ENCODE peak calls at places on chromosomes 3 and 15, in four cellular contexts. J, N, T and L are unnamed samples.

GRCh38 chr15:64905941-64906340 is 5.8 kb upstream of the ANKDD1A start:
- DNase-seq in N (no peak), T (no peak), J (no peak), L (no peak)

GRCh38 chr3:104628185-104628789 is 738.4 kb upstream of the ALCAM start:
- DNase-seq in N (no peak), J (peak), T (peak), L (peak)

GRCh38 chr15:66647358-66647757 is 54.7 kb upstream of the SMAD6 start:
- DNase-seq in T (no peak), J (no peak), N (no peak), L (no peak)

GRCh38 chr15:57728436-57728835 is 21.9 kb downstream of the POLR2M start:
- DNase-seq in J (no peak), T (no peak), N (no peak), L (no peak)

GRCh38 chr3:60277376-60277800 is 973.9 kb downstream of the FHIT start:
- DNase-seq in N (no peak), J (no peak), T (no peak), L (no peak)

GRCh38 chr3:8739757-8740508 is 6.3 kb downstream of the CAV3 start:
- DNase-seq in T (no peak), J (peak), N (no peak), L (no peak)

GRCh38 chr15:39127151-39127815 is 453.6 kb upstream of the THBS1 start:
- DNase-seq in T (no peak), N (no peak), J (no peak), L (peak)

GRCh38 chr15:35874260-35874905 is 328.4 kb upstream of the DPH6 start:
- DNase-seq in N (no peak), T (peak), J (peak), L (peak)

GRCh38 chr3:24145481-24145880 is 200.4 kb downstream of the NR1D2 start:
- DNase-seq in T (no peak), N (no peak), J (peak), L (no peak)

GRCh38 chr15:89179966-89180875 is 41.2 kb downstream of the RLBP1 start:
- DNase-seq in N (no peak), J (peak), T (peak), L (no peak)

GRCh38 chr15:83435202-83435601 is 11.9 kb upstream of the SH3GL3 start:
- DNase-seq in T (no peak), N (no peak), J (peak), L (no peak)

GRCh38 chr3:13420817-13421755 is 964 bp upstream of the NUP210 start:
- DNase-seq in N (peak), J (no peak), T (no peak), L (no peak)

GRCh38 chr3:57627976-57628375 is 30.8 kb upstream of the ARF4 start:
- DNase-seq in N (no peak), T (no peak), J (no peak), L (no peak)

GRCh38 chr3:81245505-81245904 is 515.9 kb downstream of the GBE1 start:
- DNase-seq in T (no peak), N (no peak), J (no peak), L (no peak)

GRCh38 chr15:56725386-56725785 is 7.9 kb downstream of the ZNF280D start:
- DNase-seq in J (no peak), T (no peak), N (no peak), L (no peak)

GRCh38 chr15:84643838-84644237 is 10.2 kb downstream of the WDR73 start:
- DNase-seq in J (no peak), N (no peak), T (no peak), L (no peak)

GRCh38 chr15:31280037-31280830 is 46.4 kb upstream of the KLF13 start:
- DNase-seq in N (no peak), T (no peak), J (no peak), L (no peak)

GRCh38 chr3:9957214-9957613 is 5.0 kb upstream of the PRRT3 start:
- DNase-seq in T (no peak), J (peak), N (no peak), L (no peak)

GRCh38 chr15:31332681-31333071 is 6.0 kb downstream of the KLF13 start:
- DNase-seq in J (no peak), N (no peak), T (no peak), L (no peak)

GRCh38 chr3:123292321-123293310 is 90.9 kb downstream of the SEC22A start:
- DNase-seq in T (no peak), N (no peak), J (no peak), L (no peak)

GRCh38 chr15:66673410-66674322 is 28.4 kb upstream of the SMAD6 start:
- DNase-seq in N (peak), T (no peak), J (no peak), L (no peak)

GRCh38 chr3:55720614-55721013 is 233.5 kb upstream of the WNT5A start:
- DNase-seq in N (no peak), J (peak), T (peak), L (peak)

GRCh38 chr15:48244923-48245322 is 38.8 kb downstream of the SLC12A1 start:
- DNase-seq in T (no peak), J (no peak), N (no peak), L (no peak)

GRCh38 chr3:15380980-15381890 is 46.1 kb downstream of the METTL6 start:
- DNase-seq in T (no peak), J (no peak), N (no peak), L (no peak)

GRCh38 chr3:89571707-89572106 is 464.3 kb downstream of the EPHA3 start:
- DNase-seq in N (no peak), T (no peak), J (no peak), L (no peak)

GRCh38 chr3:64645236-64645635 is 42.6 kb downstream of the ADAMTS9 start:
- DNase-seq in J (peak), T (no peak), N (no peak), L (no peak)

GRCh38 chr3:147688868-147689267 is 279.7 kb downstream of the ZIC1 start:
- DNase-seq in N (no peak), J (no peak), T (no peak), L (no peak)

GRCh38 chr3:27146786-27147185 is 222.4 kb downstream of the NEK10 start:
- DNase-seq in N (no peak), T (no peak), J (no peak), L (no peak)

GRCh38 chr3:55327131-55327920 is 159.8 kb downstream of the WNT5A start:
- DNase-seq in T (peak), N (no peak), J (peak), L (peak)

GRCh38 chr3:33363113-33363800 is 76.9 kb downstream of the UBP1 start:
- DNase-seq in T (no peak), J (no peak), N (no peak), L (no peak)

GRCh38 chr15:82597815-82598214 is 49.3 kb downstream of the CPEB1 start:
- DNase-seq in N (no peak), J (no peak), T (no peak), L (no peak)

GRCh38 chr3:130831716-130832400 is 62.0 kb upstream of the ATP2C1 start:
- DNase-seq in T (no peak), N (no peak), J (no peak), L (no peak)

GRCh38 chr15:58839485-58839884 is 68.4 kb downstream of the MINDY2 start:
- DNase-seq in T (no peak), N (no peak), J (no peak), L (no peak)
- TF ChIP-seq CTCF in T (peak), N (no peak), J (no peak), L (peak)

GRCh38 chr3:40615110-40615915 is 90.6 kb downstream of the ZNF621 start:
- DNase-seq in T (no peak), N (no peak), J (no peak), L (no peak)
- H3K4me3 ChIP-seq in T (no peak), N (no peak), J (peak), L (peak)

GRCh38 chr15:87604857-87605446 is 651.6 kb downstream of the NTRK3 start:
- DNase-seq in J (no peak), N (no peak), T (no peak), L (no peak)
- TF ChIP-seq CTCF in J (peak), N (no peak), T (peak), L (peak)

GRCh38 chr15:29114277-29115092 is 155.1 kb downstream of the NSMCE3 start:
- DNase-seq in J (no peak), T (no peak), N (no peak), L (no peak)
- H3K4me3 ChIP-seq in J (no peak), T (no peak), N (no peak), L (no peak)

GRCh38 chr3:142596726-142597088 is 514 bp downstream of the PLS1 start:
- DNase-seq in N (no peak), T (no peak), J (no peak), L (no peak)

GRCh38 chr3:142595951-142596725 is at the start of gene PLS1:
- DNase-seq in T (no peak), J (peak), N (peak), L (peak)

GRCh38 chr3:142595141-142595540 is 1.1 kb upstream of the PLS1 start:
- DNase-seq in N (no peak), J (no peak), T (no peak), L (no peak)

GRCh38 chr3:142597898-142598297 is 1.7 kb downstream of the PLS1 start:
- DNase-seq in T (no peak), N (no peak), J (no peak), L (no peak)

DNA sequence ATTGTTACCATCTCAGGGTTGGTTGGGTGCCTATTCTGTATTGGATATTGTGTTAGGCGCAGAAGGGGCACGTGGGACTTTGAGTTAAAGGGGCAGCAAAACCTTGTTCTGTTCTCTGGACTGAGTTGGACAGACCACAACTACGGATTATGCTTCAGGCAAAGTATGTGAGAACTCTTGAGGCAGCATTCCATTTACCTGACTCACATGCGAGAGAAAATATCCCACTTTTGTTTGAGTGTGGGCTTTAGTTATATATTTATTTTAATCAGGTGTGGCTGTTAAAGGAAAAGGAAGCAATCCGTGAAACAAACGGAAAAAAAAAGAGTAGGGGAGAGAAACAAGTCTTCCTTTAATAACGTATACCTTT is 627 bp upstream of the PLS1 start:
- DNase-seq in T (peak), N (no peak), J (peak), L (peak)
- TF ChIP-seq CTCF in T (no peak), N (no peak), J (no peak), L (no peak)

GRCh38 chr3:128804017-128804816 is 75.2 kb upstream of the ACAD9 start:
- DNase-seq in J (peak), T (no peak), N (peak), L (peak)
- H3K4me3 ChIP-seq in J (no peak), T (no peak), N (peak), L (no peak)